ENCODE peak calls at places on chromosomes 12 and 14, in six cellular contexts. N is HFFc6; R is sigmoid colon; W is body of pancreas; D is AG10803; P is CD8-positive, alpha-beta T cell. B is an unnamed sample.

GRCh38 chr14:90140956-90141316 is 79.1 kb downstream of the KCNK13 start:
- DNase-seq in N (peak; percentile 71), R (no peak), W (no peak), D (peak; percentile 9), P (no peak), B (peak; percentile 79)

GRCh38 chr14:74356892-74357575 is 8.8 kb downstream of the VRTN start:
- DNase-seq in N (no peak), R (no peak), W (no peak), D (no peak), P (no peak), B (no peak)

GRCh38 chr14:102530828-102531478 is 21.4 kb upstream of the ANKRD9 start:
- DNase-seq in N (no peak), R (no peak), W (no peak), D (no peak), P (no peak), B (no peak)

GRCh38 chr12:44405267-44405666 is 470.8 kb downstream of the NELL2 start:
- DNase-seq in N (no peak), R (no peak), W (no peak), D (no peak), P (no peak), B (no peak)

GRCh38 chr12:111812881-111813741 is 28.9 kb upstream of the MAPKAPK5 start:
- DNase-seq in N (peak; percentile 60), R (peak; percentile 91), W (peak; percentile 83), D (peak; percentile 82), P (peak; percentile 66), B (peak; percentile 93)

GRCh38 chr12:59650594-59651229 is 54.9 kb downstream of the SLC16A7 start:
- DNase-seq in N (peak; percentile 9), R (no peak), W (peak; percentile 30), D (no peak), P (no peak), B (peak; percentile 37)

GRCh38 chr12:56884421-56884820 is 49.8 kb downstream of the SDR9C7 start:
- DNase-seq in N (peak; percentile 22), R (no peak), W (no peak), D (peak; percentile 33), P (no peak), B (peak; percentile 4)

GRCh38 chr14:103925316-103925715 is 2.9 kb upstream of the TDRD9 start:
- DNase-seq in N (no peak), R (no peak), W (no peak), D (no peak), P (no peak), B (no peak)

GRCh38 chr12:32891956-32892355 is 4.6 kb downstream of the PKP2 start:
- DNase-seq in N (no peak), R (no peak), W (no peak), D (peak; percentile 4), P (no peak), B (peak; percentile 58)

GRCh38 chr12:76109879-76110278 is 25.4 kb upstream of the NAP1L1 start:
- DNase-seq in N (no peak), R (no peak), W (no peak), D (no peak), P (no peak), B (no peak)

GRCh38 chr14:35404496-35405303 is at the start of gene NFKBIA:
- DNase-seq in N (peak; percentile 83), R (peak; percentile 96), W (peak; percentile 94), D (peak; percentile 84), P (peak; percentile 93), B (peak; percentile 94)
- TF ChIP-seq CTCF in N (peak; percentile 70), R (no peak), W (peak; percentile 15), D (peak; percentile 26), P (no peak), B (peak; percentile 1)

GRCh38 chr12:29505078-29505477 is 7.6 kb upstream of the OVCH1 start:
- DNase-seq in N (no peak), R (no peak), W (no peak), D (no peak), P (no peak), B (no peak)

GRCh38 chr12:29516431-29516875 is 19.0 kb upstream of the OVCH1 start:
- DNase-seq in N (peak; percentile 56), R (no peak), W (no peak), D (peak; percentile 5), P (no peak), B (peak; percentile 37)

GRCh38 chr12:29508949-29509348 is 11.5 kb upstream of the OVCH1 start:
- DNase-seq in N (no peak), R (no peak), W (no peak), D (no peak), P (no peak), B (no peak)

GRCh38 chr12:29509503-29509902 is 12.0 kb upstream of the OVCH1 start:
- DNase-seq in N (no peak), R (no peak), W (no peak), D (no peak), P (no peak), B (no peak)

DNA sequence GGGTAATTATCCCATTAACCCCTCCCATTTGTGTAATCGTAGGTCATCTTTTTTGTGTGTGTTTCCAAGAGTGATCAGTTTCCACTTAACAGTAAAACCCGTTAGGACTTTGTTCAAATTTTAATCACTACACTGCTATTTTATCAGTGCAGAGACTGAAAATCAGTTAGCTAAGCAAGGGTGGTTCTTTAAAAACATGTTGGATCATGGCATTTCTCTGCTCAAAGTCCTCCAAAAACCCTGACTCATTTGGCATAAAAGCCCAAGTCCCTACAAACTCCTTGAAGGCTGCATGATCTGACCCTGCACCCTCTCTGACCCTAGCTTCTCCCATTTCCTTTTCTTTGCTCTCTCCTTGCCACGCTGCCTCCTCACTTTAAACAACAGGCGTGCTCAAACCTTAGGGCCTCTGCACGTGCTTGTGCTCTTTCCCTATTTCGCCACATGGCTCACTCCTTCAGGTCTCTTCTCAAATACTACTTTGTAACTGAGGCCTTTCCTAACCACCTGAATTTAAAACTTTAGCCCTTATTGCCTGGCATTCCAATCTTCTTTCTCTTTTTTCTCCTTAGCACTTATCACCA is 13.2 kb upstream of the OVCH1 start:
- DNase-seq in N (no peak), R (no peak), W (no peak), D (no peak), P (no peak), B (no peak)
- TF ChIP-seq CTCF in N (no peak), R (no peak), W (no peak), D (no peak), P (no peak), B (no peak)

DNA sequence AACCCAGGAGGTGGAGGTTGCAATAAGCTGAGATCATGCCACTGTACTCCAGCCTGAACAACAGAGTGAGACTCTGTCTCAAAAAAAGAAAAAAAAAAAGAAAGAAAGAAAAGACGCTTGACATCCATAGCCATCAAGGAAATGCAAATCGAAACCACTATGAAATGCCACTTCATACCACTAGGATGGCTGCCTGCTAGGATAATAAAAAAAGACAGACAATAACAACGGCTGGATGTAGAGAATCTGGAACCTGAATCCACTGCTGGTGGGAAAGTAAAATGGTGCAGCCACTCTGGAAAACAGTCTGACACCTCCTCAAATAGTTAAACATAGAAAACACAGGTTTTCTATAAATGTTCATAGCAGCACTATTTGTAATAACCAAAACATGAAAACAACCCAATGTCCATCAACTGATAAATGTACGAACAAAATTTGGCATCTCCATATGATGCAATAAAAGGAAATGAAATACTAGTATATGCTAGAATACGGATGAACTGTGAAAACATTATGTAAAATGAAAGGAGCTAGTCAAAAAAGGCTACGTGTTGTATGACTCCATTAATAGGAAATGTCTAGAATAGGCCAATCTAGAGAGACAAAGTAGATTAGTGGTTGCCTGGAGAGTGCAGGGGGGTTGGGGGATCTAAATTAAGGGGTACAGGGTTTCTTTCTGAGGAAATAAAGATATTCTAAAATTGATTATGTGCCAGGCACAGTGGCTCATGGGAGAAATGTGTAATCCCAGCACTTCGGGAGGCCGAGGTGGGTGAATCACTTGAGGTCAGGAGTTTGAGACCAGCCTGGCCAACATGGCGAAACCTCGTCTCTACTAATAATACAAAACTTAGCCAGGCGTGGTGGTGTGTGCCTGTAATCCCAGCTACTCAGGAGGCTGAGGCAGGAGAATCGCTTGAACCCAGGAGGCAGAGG is 9.7 kb downstream of the WSB2 start:
- DNase-seq in N (no peak), R (no peak), W (no peak), D (no peak), P (no peak), B (no peak)
- TF ChIP-seq CTCF in N (peak; percentile 61), R (no peak), W (no peak), D (no peak), P (no peak), B (peak; percentile 17)

GRCh38 chr14:21103710-21104447 is 3.0 kb downstream of the TMEM253 start:
- DNase-seq in N (peak; percentile 92), R (peak; percentile 98), W (peak; percentile 96), D (peak; percentile 94), P (peak; percentile 95), B (peak; percentile 98)
- TF ChIP-seq CTCF in N (peak; percentile 83), R (peak; percentile 88), W (peak; percentile 96), D (peak; percentile 74), P (peak; percentile 73), B (peak; percentile 79)

DNA sequence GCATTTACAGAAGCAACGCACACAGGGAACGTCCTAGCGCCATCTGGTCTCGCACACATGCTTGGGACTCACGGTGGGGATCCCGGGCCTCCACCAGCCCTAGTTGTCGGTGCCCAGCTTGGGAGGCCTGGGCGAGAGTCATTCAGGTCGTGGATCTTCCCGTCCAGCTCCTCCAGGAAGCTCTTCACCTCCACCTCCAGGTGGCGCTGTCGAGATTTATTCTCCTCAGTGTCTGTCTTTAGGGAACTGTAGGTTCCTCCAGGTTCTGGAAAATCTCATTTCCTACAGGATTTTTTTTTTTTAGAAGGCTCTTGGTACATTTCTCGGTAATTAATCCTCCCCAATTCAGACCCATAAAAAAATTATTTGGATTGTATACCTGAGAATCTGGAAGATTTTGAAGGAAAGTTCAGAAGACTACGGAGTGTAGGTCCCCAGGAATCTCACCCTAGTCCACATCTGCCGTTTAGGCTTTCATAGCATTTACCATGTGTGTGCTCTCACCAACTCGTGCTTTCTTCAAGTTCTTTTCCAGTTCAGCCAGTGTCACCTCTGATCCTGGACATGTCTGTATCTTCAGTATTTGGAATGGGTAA is 910.0 kb downstream of the TMEM121 start:
- DNase-seq in N (no peak), R (no peak), W (peak; percentile 20), D (no peak), P (peak; percentile 75), B (peak; percentile 14)
- TF ChIP-seq CTCF in N (peak; percentile 67), R (no peak), W (peak; percentile 32), D (peak; percentile 5), P (no peak), B (peak; percentile 27)

GRCh38 chr14:68790656-68791077 is 2.2 kb downstream of the ZFP36L1 start:
- DNase-seq in N (no peak), R (no peak), W (no peak), D (no peak), P (peak; percentile 58), B (no peak)

GRCh38 chr14:68789002-68789797 is 3.7 kb downstream of the ZFP36L1 start:
- DNase-seq in N (peak; percentile 77), R (peak; percentile 95), W (peak; percentile 89), D (peak; percentile 79), P (peak; percentile 90), B (peak; percentile 83)

GRCh38 chr14:68791078-68791983 is 1.5 kb downstream of the ZFP36L1 start:
- DNase-seq in N (no peak), R (no peak), W (no peak), D (peak; percentile 42), P (peak; percentile 27), B (peak; percentile 47)

GRCh38 chr14:68788275-68789001 is 4.4 kb downstream of the ZFP36L1 start:
- DNase-seq in N (no peak), R (no peak), W (no peak), D (no peak), P (no peak), B (peak; percentile 49)

GRCh38 chr14:68789798-68790655 is 2.8 kb downstream of the ZFP36L1 start:
- DNase-seq in N (no peak), R (peak; percentile 80), W (peak; percentile 59), D (peak; percentile 53), P (peak; percentile 26), B (peak; percentile 46)
- TF ChIP-seq CTCF in N (no peak), R (no peak), W (no peak), D (no peak), P (no peak), B (no peak)

B was measured in cardiac fibroblast.